ENCODE peak calls at places on chromosomes 13 and 19, in nine cellular contexts. One of them, this sample, is unnamed.
A peak's percentile ranks its signal among the peaks of the same experiment; 100 is the strongest.

GRCh38 chr19:55372316-55373081 is 2.2 kb upstream of the IL11 start:
- DNase-seq in GM12891: no peak
- DNase-seq in right lobe of liver: no peak
- DNase-seq in suprapubic skin: no peak
- DNase-seq in endothelial cell of umbilical vein: no peak
- DNase-seq in Peyer's patch: no peak
- DNase-seq in uterus: no peak
- DNase-seq in adrenal gland: no peak
- DNase-seq in breast epithelium: no peak
- DNase-seq in this sample: peak; percentile 93

GRCh38 chr19:42850981-42851717 is 28.4 kb downstream of the PSG1 start:
- DNase-seq in GM12891: no peak
- DNase-seq in endothelial cell of umbilical vein: no peak
- DNase-seq in breast epithelium: peak; percentile 82
- DNase-seq in adrenal gland: peak; percentile 63
- DNase-seq in suprapubic skin: no peak
- DNase-seq in Peyer's patch: no peak
- DNase-seq in uterus: no peak
- DNase-seq in right lobe of liver: no peak
- DNase-seq in this sample: peak; percentile 38

GRCh38 chr13:111984349-111984748 is 82.6 kb upstream of the SOX1 start:
- DNase-seq in suprapubic skin: no peak
- DNase-seq in breast epithelium: no peak
- DNase-seq in right lobe of liver: no peak
- DNase-seq in uterus: no peak
- DNase-seq in adrenal gland: no peak
- DNase-seq in endothelial cell of umbilical vein: no peak
- DNase-seq in Peyer's patch: no peak
- DNase-seq in GM12891: no peak
- DNase-seq in this sample: no peak

GRCh38 chr19:7109678-7110289 is 40.3 kb downstream of the ZNF557 start:
- DNase-seq in breast epithelium: no peak
- DNase-seq in uterus: no peak
- DNase-seq in Peyer's patch: no peak
- DNase-seq in endothelial cell of umbilical vein: no peak
- DNase-seq in adrenal gland: no peak
- DNase-seq in suprapubic skin: no peak
- DNase-seq in GM12891: no peak
- DNase-seq in right lobe of liver: no peak
- DNase-seq in this sample: no peak

GRCh38 chr19:9584073-9584833 is at the start of gene ZNF121:
- DNase-seq in Peyer's patch: peak; percentile 81
- DNase-seq in GM12891: peak; percentile 61
- DNase-seq in adrenal gland: peak; percentile 92
- DNase-seq in breast epithelium: peak; percentile 72
- DNase-seq in uterus: peak; percentile 78
- DNase-seq in endothelial cell of umbilical vein: peak; percentile 82
- DNase-seq in right lobe of liver: peak; percentile 89
- DNase-seq in suprapubic skin: peak; percentile 89
- DNase-seq in this sample: peak; percentile 75

GRCh38 chr13:75161804-75162203 is 320.2 kb downstream of the TBC1D4 start:
- DNase-seq in right lobe of liver: no peak
- DNase-seq in endothelial cell of umbilical vein: no peak
- DNase-seq in uterus: no peak
- DNase-seq in suprapubic skin: no peak
- DNase-seq in GM12891: no peak
- DNase-seq in breast epithelium: no peak
- DNase-seq in Peyer's patch: no peak
- DNase-seq in adrenal gland: no peak
- DNase-seq in this sample: no peak

GRCh38 chr19:3979674-3980352 is 5.5 kb downstream of the EEF2 start:
- DNase-seq in adrenal gland: no peak
- DNase-seq in Peyer's patch: no peak
- DNase-seq in suprapubic skin: no peak
- DNase-seq in right lobe of liver: peak; percentile 56
- DNase-seq in uterus: no peak
- DNase-seq in GM12891: no peak
- DNase-seq in endothelial cell of umbilical vein: no peak
- DNase-seq in breast epithelium: peak; percentile 22
- DNase-seq in this sample: no peak

GRCh38 chr13:51416107-51416506 is 36.7 kb downstream of the INTS6 start:
- DNase-seq in uterus: no peak
- DNase-seq in adrenal gland: no peak
- DNase-seq in endothelial cell of umbilical vein: no peak
- DNase-seq in breast epithelium: no peak
- DNase-seq in right lobe of liver: no peak
- DNase-seq in suprapubic skin: no peak
- DNase-seq in Peyer's patch: no peak
- DNase-seq in GM12891: no peak
- DNase-seq in this sample: no peak

GRCh38 chr13:47480121-47480520 is 521.0 kb downstream of the SUCLA2 start:
- DNase-seq in endothelial cell of umbilical vein: no peak
- DNase-seq in GM12891: no peak
- DNase-seq in right lobe of liver: no peak
- DNase-seq in uterus: no peak
- DNase-seq in breast epithelium: no peak
- DNase-seq in adrenal gland: no peak
- DNase-seq in Peyer's patch: no peak
- DNase-seq in suprapubic skin: no peak
- DNase-seq in this sample: peak; percentile 4

GRCh38 chr19:32254128-32254527 is 91.3 kb upstream of the ZNF507 start:
- DNase-seq in right lobe of liver: no peak
- DNase-seq in Peyer's patch: no peak
- DNase-seq in GM12891: no peak
- DNase-seq in endothelial cell of umbilical vein: no peak
- DNase-seq in suprapubic skin: peak; percentile 65
- DNase-seq in uterus: no peak
- DNase-seq in adrenal gland: no peak
- DNase-seq in breast epithelium: no peak
- DNase-seq in this sample: no peak

DNA sequence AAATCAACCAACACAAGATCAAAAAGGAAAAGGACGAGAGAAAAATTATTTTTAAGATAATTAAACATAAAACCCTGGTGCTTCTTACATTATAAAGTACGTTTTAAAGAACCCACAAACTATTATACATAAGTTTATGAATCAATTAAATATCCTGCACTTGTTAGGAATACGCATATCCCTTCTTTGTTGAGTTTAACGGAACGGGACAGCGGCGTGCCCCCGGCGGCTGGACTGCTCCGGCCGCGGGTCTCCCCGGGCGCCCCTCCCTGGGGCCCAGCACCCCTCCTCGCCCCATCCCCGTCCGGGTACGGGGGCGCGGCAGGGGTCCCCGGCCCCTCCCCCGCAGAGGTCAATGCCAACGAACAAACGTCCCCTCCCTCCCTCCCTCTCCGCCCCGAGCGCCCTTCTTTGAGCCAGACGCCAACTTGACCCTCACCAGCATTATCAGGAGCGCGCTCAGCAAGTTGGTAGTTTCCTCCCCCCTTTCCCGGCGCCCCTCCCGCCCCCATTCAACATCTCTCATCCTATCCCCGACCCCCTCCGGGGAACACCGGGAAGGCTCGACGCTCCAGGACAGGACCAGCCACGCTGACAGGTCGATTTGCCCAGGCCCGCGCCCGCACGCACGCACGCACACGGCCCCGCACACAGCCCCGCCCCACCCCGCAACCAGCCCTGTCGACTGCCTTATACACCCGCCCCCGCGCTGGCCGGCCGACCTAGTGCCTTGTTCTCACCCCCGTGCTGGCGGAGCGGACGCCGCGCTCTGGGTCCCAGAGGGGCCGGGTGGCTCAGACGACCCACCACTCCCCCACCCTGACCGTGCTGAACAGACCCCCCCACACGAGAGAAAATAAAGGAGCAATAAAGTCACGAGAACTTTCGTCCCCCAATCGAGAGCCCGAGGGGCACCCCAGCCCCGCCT is 5.1 kb downstream of the LYL1 start:
- DNase-seq in breast epithelium: no peak
- DNase-seq in GM12891: no peak
- DNase-seq in endothelial cell of umbilical vein: peak; percentile 52
- DNase-seq in Peyer's patch: peak; percentile 67
- DNase-seq in suprapubic skin: no peak
- DNase-seq in right lobe of liver: peak; percentile 73
- DNase-seq in adrenal gland: no peak
- DNase-seq in uterus: peak; percentile 74
- DNase-seq in this sample: no peak
- TF ChIP-seq POLR2A in breast epithelium: no peak
- TF ChIP-seq POLR2A in GM12891: no peak
- TF ChIP-seq POLR2A in endothelial cell of umbilical vein: peak; percentile 74
- TF ChIP-seq POLR2A in Peyer's patch: no peak
- TF ChIP-seq POLR2A in suprapubic skin: no peak
- TF ChIP-seq POLR2A in right lobe of liver: no peak
- TF ChIP-seq POLR2A in adrenal gland: no peak
- TF ChIP-seq POLR2A in uterus: no peak
- TF ChIP-seq POLR2A in this sample: no peak

DNA sequence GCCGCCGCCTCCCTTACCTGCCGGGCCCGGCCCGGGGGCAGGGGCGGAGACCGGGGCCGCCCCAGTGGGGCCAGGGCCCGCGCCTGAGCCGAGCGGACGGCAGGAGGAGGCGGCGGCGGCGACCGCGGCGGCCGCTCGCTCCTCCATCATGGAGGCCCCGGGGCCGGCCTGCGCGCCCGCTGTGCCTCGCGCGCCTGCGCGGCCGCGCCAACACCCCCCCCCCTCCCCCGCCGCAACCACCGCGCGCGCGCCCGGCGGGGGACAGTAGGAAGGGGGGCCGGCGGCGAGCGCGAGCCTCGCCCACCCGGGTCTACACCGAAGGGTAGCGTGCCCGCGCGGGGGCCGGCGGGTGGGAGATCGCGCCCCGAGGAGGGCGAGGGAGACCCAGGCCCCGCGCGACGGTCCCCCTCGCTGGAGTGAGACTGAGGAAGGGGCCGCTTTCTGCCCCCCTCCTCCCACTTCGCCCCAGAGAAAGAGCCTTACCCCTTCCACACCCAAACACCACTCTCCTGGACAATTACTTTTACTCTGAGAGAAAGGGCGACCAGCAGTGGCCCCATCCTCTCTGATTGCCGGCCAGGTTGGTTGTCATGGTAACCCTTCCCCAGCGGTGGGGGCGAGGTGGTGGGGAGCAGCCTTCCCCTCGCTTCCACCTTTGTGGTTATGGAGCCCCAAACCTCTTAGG is at the start of gene STRN4:
- DNase-seq in uterus: no peak
- DNase-seq in endothelial cell of umbilical vein: no peak
- DNase-seq in suprapubic skin: no peak
- DNase-seq in Peyer's patch: peak; percentile 40
- DNase-seq in right lobe of liver: no peak
- DNase-seq in breast epithelium: no peak
- DNase-seq in adrenal gland: no peak
- DNase-seq in GM12891: peak; percentile 92
- DNase-seq in this sample: peak; percentile 61
- TF ChIP-seq POLR2A in uterus: peak; percentile 77
- TF ChIP-seq POLR2A in endothelial cell of umbilical vein: peak; percentile 28
- TF ChIP-seq POLR2A in suprapubic skin: peak; percentile 69
- TF ChIP-seq POLR2A in Peyer's patch: no peak
- TF ChIP-seq POLR2A in right lobe of liver: peak; percentile 61
- TF ChIP-seq POLR2A in breast epithelium: no peak
- TF ChIP-seq POLR2A in adrenal gland: peak; percentile 65
- TF ChIP-seq POLR2A in GM12891: no peak
- TF ChIP-seq POLR2A in this sample: peak; percentile 50

DNA sequence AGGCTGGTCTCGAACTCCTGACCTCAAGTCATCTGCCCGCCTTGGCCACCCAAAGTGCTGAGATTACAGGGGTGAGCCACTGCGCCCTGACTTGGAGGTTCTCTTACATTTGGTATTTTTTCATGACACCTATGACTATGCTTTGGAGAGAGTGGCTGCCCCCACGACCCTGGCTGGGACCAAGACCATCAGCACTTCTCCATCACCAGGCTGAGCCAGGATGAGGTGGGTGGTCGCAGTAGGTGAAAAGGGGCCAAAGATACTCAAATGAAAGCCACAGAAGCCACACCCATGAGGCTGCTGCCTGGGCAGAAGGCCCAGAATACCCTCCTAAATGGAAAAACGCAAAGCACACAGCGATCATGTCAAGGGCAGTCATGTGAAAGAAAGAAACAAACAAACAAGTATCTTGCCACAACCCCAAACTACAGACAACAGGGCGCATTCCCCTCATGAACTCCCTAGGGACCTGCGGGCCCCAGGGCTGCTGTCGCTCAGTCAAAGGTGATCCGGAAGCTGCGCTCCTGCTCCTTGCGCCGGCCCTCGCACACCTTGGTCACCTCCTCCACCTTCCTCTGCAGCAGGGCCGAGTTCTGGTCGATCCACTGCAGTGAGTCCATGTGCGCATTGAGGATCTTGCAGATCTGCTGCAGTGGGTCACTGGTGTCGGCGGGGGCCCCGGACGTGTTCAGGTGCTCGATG is 11.2 kb upstream of the IL4I1 start:
- DNase-seq in uterus: no peak
- DNase-seq in right lobe of liver: no peak
- DNase-seq in breast epithelium: no peak
- DNase-seq in GM12891: no peak
- DNase-seq in endothelial cell of umbilical vein: no peak
- DNase-seq in adrenal gland: no peak
- DNase-seq in Peyer's patch: no peak
- DNase-seq in suprapubic skin: no peak
- DNase-seq in this sample: no peak
- TF ChIP-seq POLR2A in uterus: no peak
- TF ChIP-seq POLR2A in right lobe of liver: no peak
- TF ChIP-seq POLR2A in breast epithelium: no peak
- TF ChIP-seq POLR2A in GM12891: no peak
- TF ChIP-seq POLR2A in endothelial cell of umbilical vein: no peak
- TF ChIP-seq POLR2A in adrenal gland: no peak
- TF ChIP-seq POLR2A in Peyer's patch: no peak
- TF ChIP-seq POLR2A in suprapubic skin: no peak
- TF ChIP-seq POLR2A in this sample: no peak

GRCh38 chr19:35117791-35118190 is 2.2 kb downstream of the FXYD3 start:
- DNase-seq in right lobe of liver: no peak
- DNase-seq in breast epithelium: no peak
- DNase-seq in suprapubic skin: no peak
- DNase-seq in Peyer's patch: no peak
- DNase-seq in uterus: no peak
- DNase-seq in endothelial cell of umbilical vein: no peak
- DNase-seq in GM12891: no peak
- DNase-seq in adrenal gland: no peak
- DNase-seq in this sample: no peak
- TF ChIP-seq POLR2A in right lobe of liver: no peak
- TF ChIP-seq POLR2A in breast epithelium: no peak
- TF ChIP-seq POLR2A in suprapubic skin: no peak
- TF ChIP-seq POLR2A in Peyer's patch: no peak
- TF ChIP-seq POLR2A in uterus: no peak
- TF ChIP-seq POLR2A in endothelial cell of umbilical vein: no peak
- TF ChIP-seq POLR2A in GM12891: no peak
- TF ChIP-seq POLR2A in adrenal gland: no peak
- TF ChIP-seq POLR2A in this sample: no peak

This sample was measured in H54.